ENCODE peak calls at places on chromosomes 11 and 22, in five cellular contexts. P is caudate nucleus, L is midbrain, R is frontal cortex, A is mucosa of gallbladder. D is an unnamed sample.
A peak's percentile ranks its signal among the peaks of the same experiment; 100 is the strongest.

GRCh38 chr11:2993000-2993330 is 836 bp upstream of the NAP1L4 start:
- DNase-seq in P (no peak), L (no peak), R (no peak), A (no peak), D (no peak)

GRCh38 chr11:43578346-43579170 is 102.0 kb upstream of the HSD17B12 start:
- DNase-seq in P (no peak), L (no peak), R (no peak), A (no peak), D (no peak)

GRCh38 chr11:123313261-123313660 is 116.8 kb upstream of the GRAMD1B start:
- DNase-seq in P (no peak), L (no peak), R (no peak), A (no peak), D (no peak)

GRCh38 chr22:45069925-45070324 is 60.1 kb upstream of the PHF21B start:
- DNase-seq in P (no peak), L (no peak), R (no peak), A (no peak), D (no peak)

GRCh38 chr22:33932997-33933396 is 12.7 kb upstream of the LARGE1 start:
- DNase-seq in P (no peak), L (no peak), R (no peak), A (no peak), D (no peak)

GRCh38 chr11:32972781-32973180 is 42.9 kb upstream of the DEPDC7 start:
- DNase-seq in P (no peak), L (no peak), R (no peak), A (no peak), D (no peak)

GRCh38 chr22:38981005-38981658 is 1.0 kb upstream of the APOBEC3B start:
- DNase-seq in P (no peak), L (no peak), R (no peak), A (peak; percentile 23), D (no peak)

GRCh38 chr11:77127969-77128691 is at the start of gene MYO7A:
- DNase-seq in P (no peak), L (peak; percentile 50), R (peak; percentile 53), A (peak; percentile 78), D (no peak)

GRCh38 chr11:22688914-22689313 is 22.5 kb downstream of the GAS2 start:
- DNase-seq in P (no peak), L (no peak), R (no peak), A (no peak), D (no peak)

GRCh38 chr11:61814242-61814957 is 2.4 kb downstream of the FADS1 start:
- DNase-seq in P (no peak), L (peak; percentile 72), R (no peak), A (no peak), D (no peak)

GRCh38 chr11:2346014-2346413 is 31.1 kb upstream of the CD81 start:
- DNase-seq in P (no peak), L (no peak), R (no peak), A (no peak), D (no peak)